ENCODE peak calls at places on chromosomes 4 and X, in five cellular contexts. G, D, R, I and N are unnamed samples.

GRCh38 chr4:73259552-73260140 is 1.0 kb upstream of the ANKRD17 start:
- DNase-seq in D (no peak), I (peak), R (no peak), G (no peak), N (no peak)

GRCh38 chr4:40672528-40673522 is 43.2 kb upstream of the RBM47 start:
- DNase-seq in I (peak), G (no peak), R (no peak), D (peak), N (peak)

GRCh38 chr4:158313566-158313965 is 103.3 kb downstream of the TMEM144 start:
- DNase-seq in G (no peak), R (no peak), D (no peak), I (no peak), N (no peak)

GRCh38 chr4:73309211-73309610 is 50.6 kb upstream of the ANKRD17 start:
- DNase-seq in G (no peak), R (no peak), I (no peak), D (no peak), N (no peak)

GRCh38 chr4:13285336-13285735 is 198.8 kb downstream of the RAB28 start:
- DNase-seq in I (no peak), G (no peak), D (no peak), R (no peak), N (no peak)

GRCh38 chr4:70613893-70614572 is 14.5 kb upstream of the ENAM start:
- DNase-seq in G (no peak), I (no peak), D (no peak), R (no peak), N (no peak)

GRCh38 chrX:150663061-150663460 is 30.1 kb upstream of the MTMR1 start:
- DNase-seq in D (no peak), I (no peak), R (no peak), G (no peak), N (no peak)

GRCh38 chr4:36256398-36256828 is 12.1 kb upstream of the ARAP2 start:
- DNase-seq in R (no peak), G (no peak), D (no peak), I (no peak), N (no peak)

GRCh38 chr4:93731448-93731847 is 97.1 kb upstream of the ATOH1 start:
- DNase-seq in I (peak), D (peak), G (no peak), R (no peak), N (no peak)

GRCh38 chr4:106647451-106647850 is 278.9 kb upstream of the GIMD1 start:
- DNase-seq in I (no peak), G (no peak), D (no peak), R (no peak), N (no peak)

GRCh38 chr4:59553063-59553738 is 1646.9 kb upstream of the ADGRL3 start:
- DNase-seq in I (peak), R (no peak), D (peak), G (no peak), N (no peak)

GRCh38 chrX:39848243-39848642 is 249.5 kb downstream of the BCOR start:
- DNase-seq in G (no peak), D (no peak), I (peak), R (no peak), N (no peak)